ENCODE peak calls at places on chromosomes 7 and 10, in four cellular contexts. H is kidney epithelial cell, U is suprapubic skin, I is AG09319. G is an unnamed sample.

GRCh38 chr7:351681-352480 is 61.9 kb downstream of the FOXL3 start:
- DNase-seq in H (no peak), U (no peak), I (no peak), G (no peak)

GRCh38 chr7:40536406-40536805 is 401.6 kb downstream of the SUGCT start:
- DNase-seq in H (no peak), U (no peak), I (no peak), G (no peak)

GRCh38 chr7:107660381-107661080 is at the start of gene SLC26A4:
- DNase-seq in H (no peak), U (no peak), I (no peak), G (no peak)

GRCh38 chr7:43372656-43373355 is 210.1 kb upstream of the STK17A start:
- DNase-seq in H (no peak), U (no peak), I (no peak), G (no peak)

GRCh38 chr10:103716206-103717160 is 138.9 kb downstream of the SH3PXD2A start:
- DNase-seq in H (no peak), U (no peak), I (no peak), G (no peak)

GRCh38 chr7:112987171-112987570 is 99.5 kb downstream of the GPR85 start:
- DNase-seq in H (no peak), U (no peak), I (no peak), G (no peak)

GRCh38 chr7:2112261-2113203 is 120.2 kb downstream of the MAD1L1 start:
- DNase-seq in H (no peak), U (no peak), I (no peak), G (no peak)

GRCh38 chr7:2011266-2012043 is 221.3 kb downstream of the MAD1L1 start:
- DNase-seq in H (no peak), U (peak), I (no peak), G (peak)

GRCh38 chr10:132967540-132967939 is 25.2 kb upstream of the CFAP46 start:
- DNase-seq in H (no peak), U (no peak), I (no peak), G (peak)

GRCh38 chr7:75920431-75921161 is 5.6 kb downstream of the POR start:
- DNase-seq in H (no peak), U (no peak), I (no peak), G (no peak)

GRCh38 chr10:74778436-74779094 is 47.8 kb upstream of the KAT6B start:
- DNase-seq in H (no peak), U (peak), I (no peak), G (no peak)

GRCh38 chr10:125064681-125065492 is 95.5 kb downstream of the CTBP2 start:
- DNase-seq in H (peak), U (no peak), I (no peak), G (no peak)

GRCh38 chr7:105707381-105707780 is 126.1 kb upstream of the EFCAB10 start:
- DNase-seq in H (no peak), U (no peak), I (no peak), G (no peak)

GRCh38 chr7:15326044-15326644 is 235.7 kb downstream of the AGMO start:
- DNase-seq in H (no peak), U (no peak), I (no peak), G (no peak)

GRCh38 chr7:28986723-28987122 is 28.6 kb upstream of the TRIL start:
- DNase-seq in H (no peak), U (no peak), I (peak), G (no peak)

GRCh38 chr10:13960603-13961002 is 370.1 kb downstream of the FRMD4A start:
- DNase-seq in H (no peak), U (no peak), I (no peak), G (no peak)

GRCh38 chr7:130270947-130271790 is 4.5 kb downstream of the CPA2 start:
- DNase-seq in H (no peak), U (no peak), I (no peak), G (no peak)

GRCh38 chr7:108460964-108461363 is 4.7 kb upstream of the NRCAM start:
- DNase-seq in H (no peak), U (no peak), I (no peak), G (no peak)

GRCh38 chr10:8691498-8692017 is 637.1 kb downstream of the GATA3 start:
- DNase-seq in H (no peak), U (no peak), I (no peak), G (no peak)

GRCh38 chr10:35335718-35336083 is 608 bp upstream of the CCNY start:
- DNase-seq in H (no peak), U (no peak), I (no peak), G (no peak)

GRCh38 chr7:11607676-11608075 is 224.3 kb downstream of the THSD7A start:
- DNase-seq in H (no peak), U (no peak), I (no peak), G (no peak)

GRCh38 chr7:82166666-82167065 is 276.9 kb downstream of the CACNA2D1 start:
- DNase-seq in H (no peak), U (no peak), I (no peak), G (no peak)

GRCh38 chr10:22988581-22989360 is 60.9 kb downstream of the ARMC3 start:
- DNase-seq in H (no peak), U (no peak), I (no peak), G (no peak)

GRCh38 chr7:134954197-134955082 is 31.9 kb upstream of the AGBL3 start:
- DNase-seq in H (no peak), U (no peak), I (no peak), G (no peak)

GRCh38 chr10:29735628-29736324 is 101.0 kb upstream of the SVIL start:
- DNase-seq in H (peak), U (peak), I (peak), G (peak)

GRCh38 chr7:156131881-156132280 is 319.6 kb upstream of the SHH start:
- DNase-seq in H (no peak), U (no peak), I (no peak), G (no peak)

GRCh38 chr10:69968830-69969229 is 83.8 kb upstream of the MACROH2A2 start:
- DNase-seq in H (no peak), U (no peak), I (peak), G (no peak)
- TF ChIP-seq CTCF in H (no peak), U (no peak), I (peak), G (peak)

DNA sequence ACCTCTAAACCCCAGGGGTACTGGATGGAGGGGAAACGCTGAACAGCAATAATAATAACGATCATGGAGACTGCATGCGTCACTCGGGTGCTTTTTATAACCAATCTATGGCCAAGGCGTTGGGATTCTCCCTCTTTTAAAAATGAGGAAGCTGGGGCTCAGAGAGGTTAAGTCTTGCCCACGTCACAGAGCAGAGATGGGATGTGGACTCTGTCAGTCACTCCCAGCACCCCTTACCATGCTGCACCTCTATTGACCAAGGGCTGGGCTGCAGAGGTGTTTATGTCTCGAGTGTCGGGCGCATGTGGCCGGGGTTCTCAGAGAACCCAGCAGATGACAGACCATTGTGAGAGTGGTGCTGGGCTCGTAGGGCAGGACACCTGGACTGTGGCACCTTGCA is 129.9 kb downstream of the CDH23 start:
- DNase-seq in H (no peak), U (no peak), I (no peak), G (no peak)
- TF ChIP-seq CTCF in H (no peak), U (no peak), I (no peak), G (no peak)

DNA sequence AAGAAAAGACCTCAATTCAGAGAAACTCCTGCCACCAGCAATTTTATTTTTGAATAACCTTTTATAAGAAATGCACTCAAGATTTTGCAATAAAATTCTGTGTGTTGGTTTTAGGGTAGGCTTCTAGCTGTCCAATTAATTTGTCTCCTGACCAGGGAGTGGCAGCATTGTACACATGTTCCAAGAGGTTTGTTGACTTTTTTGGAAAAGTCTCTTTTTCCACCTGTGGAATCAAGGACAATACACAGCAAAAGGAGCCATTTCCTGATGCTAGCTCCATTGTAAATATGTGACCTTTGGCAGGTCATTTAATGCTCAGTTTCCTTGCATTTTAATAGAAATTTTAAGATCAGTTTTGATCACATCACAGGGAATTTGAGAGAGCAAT is 1.8 kb downstream of the GIMAP5 start:
- DNase-seq in H (no peak), U (no peak), I (no peak), G (no peak)
- TF ChIP-seq CTCF in H (no peak), U (no peak), I (no peak), G (no peak)

GRCh38 chr10:76033457-76034196 is 602.2 kb downstream of the LRMDA start:
- DNase-seq in H (no peak), U (no peak), I (peak), G (no peak)
- TF ChIP-seq CTCF in H (peak), U (peak), I (peak), G (no peak)

GRCh38 chr7:114334992-114335391 is 79.6 kb upstream of the FOXP2 start:
- DNase-seq in H (no peak), U (no peak), I (no peak), G (no peak)
- TF ChIP-seq CTCF in H (no peak), U (no peak), I (no peak), G (peak)

GRCh38 chr7:54814401-54814800 is 55.4 kb upstream of the SEC61G start:
- DNase-seq in H (no peak), U (no peak), I (no peak), G (no peak)
- TF ChIP-seq CTCF in H (no peak), U (no peak), I (no peak), G (no peak)